ENCODE peak calls at places on chromosomes 1 and 21, in seven cellular contexts. S is MM.1S, Z is brain microvascular endothelial cell, D is HFF-Myc, E is HCT116, V is astrocyte of the spinal cord, R is SJSA1. X is an unnamed sample.

GRCh38 chr1:193179094-193179493 is 7.3 kb downstream of the B3GALT2 start:
- DNase-seq in S (no peak), Z (no peak), D (no peak), E (no peak), V (no peak), R (no peak), X (no peak)

GRCh38 chr1:78559680-78560079 is 60.6 kb upstream of the IFI44L start:
- DNase-seq in S (no peak), Z (no peak), D (no peak), E (no peak), V (no peak), R (no peak), X (no peak)

GRCh38 chr1:206117151-206117948 is at the start of gene AVPR1B:
- DNase-seq in S (peak), Z (peak), D (no peak), E (no peak), V (peak), R (no peak), X (no peak)

GRCh38 chr1:7299994-7300393 is 471.1 kb upstream of the VAMP3 start:
- DNase-seq in S (no peak), Z (peak), D (no peak), E (no peak), V (peak), R (peak), X (no peak)

GRCh38 chr1:111907321-111907720 is 82.1 kb downstream of the KCND3 start:
- DNase-seq in S (no peak), Z (no peak), D (no peak), E (no peak), V (no peak), R (no peak), X (no peak)

GRCh38 chr1:20401405-20402010 is 84.5 kb downstream of the CAMK2N1 start:
- DNase-seq in S (no peak), Z (no peak), D (no peak), E (no peak), V (no peak), R (peak), X (no peak)

GRCh38 chr1:65177457-65177856 is 29.5 kb downstream of the AK4 start:
- DNase-seq in S (no peak), Z (peak), D (no peak), E (peak), V (peak), R (no peak), X (no peak)

GRCh38 chr21:39196310-39196709 is 13.1 kb upstream of the PSMG1 start:
- DNase-seq in S (peak), Z (no peak), D (no peak), E (no peak), V (no peak), R (no peak), X (no peak)

GRCh38 chr1:14181191-14181793 is 417.2 kb upstream of the KAZN start:
- DNase-seq in S (peak), Z (no peak), D (no peak), E (no peak), V (peak), R (no peak), X (peak)

GRCh38 chr1:17308593-17308992 is 596 bp downstream of the PADI4 start:
- DNase-seq in S (no peak), Z (no peak), D (no peak), E (no peak), V (no peak), R (no peak), X (no peak)

GRCh38 chr21:31729622-31730343 is 2.1 kb downstream of the SCAF4 start:
- DNase-seq in S (no peak), Z (no peak), D (no peak), E (no peak), V (no peak), R (no peak), X (no peak)

GRCh38 chr1:89866568-89866967 is 45.7 kb downstream of the LRRC8D start:
- DNase-seq in S (no peak), Z (no peak), D (no peak), E (no peak), V (no peak), R (no peak), X (no peak)

GRCh38 chr1:165897326-165898303 is 70.2 kb downstream of the UCK2 start:
- DNase-seq in S (peak), Z (peak), D (no peak), E (no peak), V (no peak), R (no peak), X (no peak)

GRCh38 chr1:56531624-56532358 is 47.6 kb downstream of the PLPP3 start:
- DNase-seq in S (no peak), Z (no peak), D (no peak), E (no peak), V (no peak), R (no peak), X (no peak)

GRCh38 chr1:52551476-52552235 is 1.2 kb downstream of the TUT4 start:
- DNase-seq in S (peak), Z (peak), D (no peak), E (no peak), V (peak), R (no peak), X (no peak)

GRCh38 chr1:1842360-1843146 is 48.3 kb downstream of the GNB1 start:
- DNase-seq in S (peak), Z (no peak), D (no peak), E (no peak), V (no peak), R (no peak), X (peak)

GRCh38 chr21:21463456-21463855 is 465.2 kb downstream of the NCAM2 start:
- DNase-seq in S (peak), Z (no peak), D (no peak), E (no peak), V (no peak), R (no peak), X (no peak)

GRCh38 chr1:150574260-150575071 is 4.9 kb downstream of the MCL1 start:
- DNase-seq in S (no peak), Z (no peak), D (no peak), E (no peak), V (peak), R (no peak), X (no peak)

GRCh38 chr1:51284487-51284954 is 45.8 kb downstream of the TTC39A start:
- DNase-seq in S (no peak), Z (peak), D (no peak), E (peak), V (peak), R (no peak), X (no peak)

GRCh38 chr1:63784489-63785390 is 10.9 kb downstream of the ROR1 start:
- DNase-seq in S (no peak), Z (no peak), D (no peak), E (no peak), V (no peak), R (no peak), X (no peak)

GRCh38 chr1:227174136-227174535 is 144.2 kb downstream of the CDC42BPA start:
- DNase-seq in S (no peak), Z (peak), D (no peak), E (no peak), V (peak), R (no peak), X (no peak)

GRCh38 chr1:225713281-225713680 is 60.4 kb upstream of the ENAH start:
- DNase-seq in S (no peak), Z (no peak), D (no peak), E (no peak), V (no peak), R (no peak), X (no peak)

GRCh38 chr1:110048923-110049601 is 14.6 kb downstream of the STRIP1 start:
- DNase-seq in S (no peak), Z (no peak), D (no peak), E (no peak), V (no peak), R (no peak), X (no peak)

GRCh38 chr1:26820784-26821269 is 5.7 kb upstream of the ZDHHC18 start:
- DNase-seq in S (peak), Z (no peak), D (no peak), E (no peak), V (no peak), R (no peak), X (peak)

GRCh38 chr21:36691539-36692124 is 7.3 kb upstream of the SIM2 start:
- DNase-seq in S (no peak), Z (no peak), D (no peak), E (no peak), V (no peak), R (no peak), X (no peak)

GRCh38 chr1:9615316-9616063 is 26.8 kb downstream of the TMEM201 start:
- DNase-seq in S (peak), Z (peak), D (peak), E (peak), V (peak), R (no peak), X (peak)

GRCh38 chr1:54889132-54889725 is 2.2 kb upstream of the DHCR24 start:
- DNase-seq in S (no peak), Z (no peak), D (no peak), E (no peak), V (no peak), R (no peak), X (no peak)

GRCh38 chr1:38817958-38818705 is 41.4 kb downstream of the RRAGC start:
- DNase-seq in S (peak), Z (no peak), D (no peak), E (no peak), V (no peak), R (peak), X (no peak)

GRCh38 chr1:233904979-233905415 is 521 bp downstream of the SLC35F3 start:
- DNase-seq in S (no peak), Z (no peak), D (no peak), E (no peak), V (peak), R (no peak), X (no peak)

GRCh38 chr1:54105736-54106269 is 47.0 kb downstream of the CDCP2 start:
- DNase-seq in S (no peak), Z (no peak), D (no peak), E (no peak), V (no peak), R (no peak), X (no peak)

GRCh38 chr1:68974447-68974846 is 477.6 kb upstream of the DEPDC1 start:
- DNase-seq in S (no peak), Z (no peak), D (no peak), E (no peak), V (no peak), R (no peak), X (no peak)

GRCh38 chr1:51842255-51842654 is 36.3 kb downstream of the NRDC start:
- DNase-seq in S (no peak), Z (no peak), D (no peak), E (no peak), V (no peak), R (no peak), X (no peak)

DNA sequence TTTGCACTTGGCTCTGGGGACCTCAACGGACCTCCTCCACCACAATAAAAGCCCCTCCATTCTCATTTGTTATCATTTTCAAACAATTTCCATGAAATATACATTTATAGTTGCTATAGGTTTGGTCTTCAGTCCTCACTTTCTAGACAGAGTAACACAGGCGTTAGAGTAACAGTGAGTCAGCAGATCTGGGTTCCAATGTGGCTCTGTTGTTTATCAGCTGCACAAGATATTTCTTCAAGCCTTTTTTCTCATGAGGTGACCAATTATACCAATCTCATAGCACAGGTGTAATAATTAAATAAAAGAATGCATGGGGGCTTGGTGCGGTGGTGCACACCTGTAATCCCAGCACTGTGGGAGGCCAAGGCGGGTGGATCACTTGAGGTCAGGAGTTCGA is 32.8 kb upstream of the PSMB2 start:
- DNase-seq in S (no peak), Z (no peak), D (no peak), E (no peak), V (no peak), R (no peak), X (no peak)
- H3K4me3 ChIP-seq in S (no peak), Z (no peak), D (no peak), E (no peak), V (no peak), R (no peak), X (no peak)

DNA sequence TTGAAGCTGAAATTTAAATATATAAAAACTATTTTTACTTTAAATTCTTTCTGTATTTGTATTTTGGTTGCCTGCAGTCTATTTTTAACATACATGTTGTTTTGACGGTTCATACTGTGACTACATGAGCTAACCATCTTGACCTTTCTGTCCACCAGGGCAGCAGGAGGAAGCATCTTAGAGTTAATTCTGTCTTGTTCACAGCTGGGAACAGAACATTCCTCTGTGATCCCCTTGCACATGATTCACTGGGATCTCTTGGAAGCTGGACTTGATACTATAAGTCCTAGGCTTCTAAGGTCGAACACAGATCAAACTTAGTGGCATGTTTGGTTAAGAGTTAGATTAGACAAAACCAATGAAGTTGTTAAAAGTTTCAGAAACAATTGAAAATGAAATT is 99.7 kb downstream of the NFIA start:
- DNase-seq in S (no peak), Z (peak), D (peak), E (no peak), V (peak), R (no peak), X (no peak)
- H3K4me3 ChIP-seq in S (no peak), Z (no peak), D (no peak), E (no peak), V (no peak), R (no peak), X (no peak)

GRCh38 chr1:21645550-21645949 is 23.6 kb downstream of the RAP1GAP start:
- DNase-seq in S (no peak), Z (no peak), D (no peak), E (no peak), V (no peak), R (no peak), X (no peak)

GRCh38 chr1:21644906-21645305 is 24.3 kb downstream of the RAP1GAP start:
- DNase-seq in S (no peak), Z (no peak), D (no peak), E (no peak), V (no peak), R (no peak), X (no peak)

GRCh38 chr1:21643624-21644023 is 25.5 kb downstream of the RAP1GAP start:
- DNase-seq in S (no peak), Z (no peak), D (no peak), E (no peak), V (no peak), R (no peak), X (no peak)

GRCh38 chr1:21641967-21642366 is 27.2 kb downstream of the RAP1GAP start:
- DNase-seq in S (no peak), Z (no peak), D (no peak), E (no peak), V (no peak), R (no peak), X (no peak)

GRCh38 chr1:21644348-21644747 is 24.8 kb downstream of the RAP1GAP start:
- DNase-seq in S (no peak), Z (no peak), D (no peak), E (no peak), V (no peak), R (no peak), X (no peak)
- H3K4me3 ChIP-seq in S (no peak), Z (no peak), D (no peak), E (no peak), V (no peak), R (no peak), X (no peak)

GRCh38 chr1:154222518-154222917 is 1.8 kb downstream of the UBAP2L start:
- DNase-seq in S (no peak), Z (no peak), D (no peak), E (no peak), V (no peak), R (no peak), X (no peak)
- H3K4me3 ChIP-seq in S (peak), Z (peak), D (peak), E (peak), V (peak), R (peak), X (peak)

X was measured in Jurkat, Clone E6-1.